ENCODE peak calls at places on chromosomes 1 and 21, in four cellular contexts. E, O, A and Q are unnamed samples.

GRCh38 chr1:24964811-24965570 is 34.9 kb upstream of the RUNX3 start:
- DNase-seq in E (no peak), O (no peak), A (peak), Q (no peak)

GRCh38 chr21:34129971-34130597 is 56.7 kb downstream of the MRPS6 start:
- DNase-seq in E (peak), O (no peak), A (no peak), Q (no peak)

GRCh38 chr1:161930064-161930463 is 93.6 kb downstream of the OLFML2B start:
- DNase-seq in E (no peak), O (no peak), A (no peak), Q (no peak)

GRCh38 chr21:38323721-38324591 is 67.2 kb downstream of the KCNJ15 start:
- DNase-seq in E (peak), O (no peak), A (no peak), Q (no peak)

GRCh38 chr1:66642992-66643391 is 109.0 kb downstream of the SGIP1 start:
- DNase-seq in E (no peak), O (no peak), A (no peak), Q (no peak)

GRCh38 chr1:157992031-157992568 is 1.3 kb upstream of the KIRREL1 start:
- DNase-seq in E (no peak), O (no peak), A (peak), Q (peak)

GRCh38 chr1:119827010-119827409 is 15.8 kb upstream of the REG4 start:
- DNase-seq in E (no peak), O (no peak), A (no peak), Q (peak)

GRCh38 chr21:37620401-37620800 is 253.8 kb downstream of the DYRK1A start:
- DNase-seq in E (peak), O (no peak), A (no peak), Q (no peak)

GRCh38 chr1:6868371-6869001 is 83.2 kb downstream of the CAMTA1 start:
- DNase-seq in E (no peak), O (no peak), A (no peak), Q (no peak)

GRCh38 chr1:37890378-37891014 is 31.1 kb upstream of the MTF1 start:
- DNase-seq in E (peak), O (no peak), A (no peak), Q (peak)

GRCh38 chr1:7281821-7282220 is 489.3 kb upstream of the VAMP3 start:
- DNase-seq in E (no peak), O (no peak), A (no peak), Q (no peak)

GRCh38 chr1:5975133-5975880 is 16.9 kb downstream of the NPHP4 start:
- DNase-seq in E (peak), O (peak), A (peak), Q (peak)

GRCh38 chr1:67261646-67262045 is 46.0 kb upstream of the IL12RB2 start:
- DNase-seq in E (no peak), O (no peak), A (no peak), Q (peak)

GRCh38 chr1:77188770-77189169 is 30.5 kb downstream of the PIGK start:
- DNase-seq in E (no peak), O (no peak), A (no peak), Q (no peak)

GRCh38 chr1:45012639-45013278 is 705 bp downstream of the UROD start:
- DNase-seq in E (peak), O (peak), A (peak), Q (peak)

GRCh38 chr1:183349201-183349711 is 68.9 kb downstream of the NMNAT2 start:
- DNase-seq in E (peak), O (no peak), A (no peak), Q (peak)

GRCh38 chr1:22880174-22880601 is 92.5 kb downstream of the LACTBL1 start:
- DNase-seq in E (no peak), O (no peak), A (no peak), Q (no peak)

GRCh38 chr1:151196292-151196800 is 2.0 kb upstream of the PIP5K1A start:
- DNase-seq in E (peak), O (no peak), A (peak), Q (peak)

GRCh38 chr1:239354211-239354610 is 32.2 kb upstream of the CHRM3 start:
- DNase-seq in E (peak), O (no peak), A (no peak), Q (no peak)

GRCh38 chr1:150234647-150235435 is 1.1 kb downstream of the ANP32E start:
- DNase-seq in E (peak), O (peak), A (peak), Q (peak)

GRCh38 chr21:16908087-16908486 is 604.8 kb upstream of the CXADR start:
- DNase-seq in E (no peak), O (no peak), A (no peak), Q (no peak)

GRCh38 chr1:30718636-30719405 is 4.6 kb downstream of the MATN1 start:
- DNase-seq in E (peak), O (peak), A (peak), Q (no peak)

GRCh38 chr1:232635778-232636356 is 5.9 kb upstream of the SIPA1L2 start:
- DNase-seq in E (peak), O (no peak), A (no peak), Q (peak)

GRCh38 chr1:17639703-17640340 is 100.3 kb downstream of the ARHGEF10L start:
- DNase-seq in E (no peak), O (no peak), A (no peak), Q (no peak)

GRCh38 chr1:53115403-53116306 is 26.8 kb downstream of the SLC1A7 start:
- DNase-seq in E (peak), O (no peak), A (no peak), Q (no peak)

GRCh38 chr1:208183977-208184901 is 59.9 kb downstream of the PLXNA2 start:
- DNase-seq in E (no peak), O (no peak), A (no peak), Q (no peak)

GRCh38 chr1:179230721-179231120 is 1.2 kb upstream of the ABL2 start:
- DNase-seq in E (no peak), O (no peak), A (no peak), Q (no peak)

GRCh38 chr1:44505210-44505993 is 100.3 kb downstream of the RNF220 start:
- DNase-seq in E (no peak), O (no peak), A (no peak), Q (no peak)

GRCh38 chr21:41250519-41250918 is 66.1 kb upstream of the FAM3B start:
- DNase-seq in E (peak), O (no peak), A (no peak), Q (peak)

GRCh38 chr1:174158767-174159252 is 510 bp upstream of the RABGAP1L start:
- DNase-seq in E (no peak), O (no peak), A (no peak), Q (no peak)

GRCh38 chr1:175757381-175758015 is 14.1 kb upstream of the TNR start:
- DNase-seq in E (peak), O (peak), A (peak), Q (peak)

GRCh38 chr1:235317179-235317578 is 10.8 kb downstream of the ARID4B start:
- DNase-seq in E (no peak), O (no peak), A (no peak), Q (no peak)

GRCh38 chr1:58773406-58773840 is 10.4 kb downstream of the JUN start:
- DNase-seq in E (no peak), O (peak), A (no peak), Q (no peak)

GRCh38 chr1:109882288-109883245 is 28.1 kb upstream of the CSF1 start:
- DNase-seq in E (no peak), O (no peak), A (no peak), Q (no peak)

GRCh38 chr1:159779403-159779851 is 1.3 kb upstream of the DUSP23 start:
- DNase-seq in E (no peak), O (no peak), A (no peak), Q (no peak)

GRCh38 chr1:91622586-91622985 is 121.9 kb downstream of the CDC7 start:
- DNase-seq in E (peak), O (no peak), A (no peak), Q (peak)